ENCODE peak calls at places on chromosomes 6 and 20, in four cellular contexts. Y is GM13977, G is left ventricle myocardium inferior, T is activated gamma-delta T cell treated with Interleukin-2 at 50 U/mL for 16 hours. M is an unnamed sample.

GRCh38 chr6:25601797-25602679 is 50.0 kb upstream of the SCGN start:
- DNase-seq in Y (peak; percentile 40), G (no peak), T (no peak), M (no peak)

GRCh38 chr6:122222761-122223160 is 176.7 kb upstream of the HSF2 start:
- DNase-seq in Y (no peak), G (no peak), T (no peak), M (no peak)

GRCh38 chr6:136440187-136440582 is 110.0 kb downstream of the MAP7 start:
- DNase-seq in Y (no peak), G (no peak), T (no peak), M (no peak)

GRCh38 chr20:4573564-4574355 is 147.9 kb upstream of the PRND start:
- DNase-seq in Y (no peak), G (no peak), T (no peak), M (peak; percentile 39)

GRCh38 chr6:71410681-71411080 is 122.1 kb downstream of the OGFRL1 start:
- DNase-seq in Y (no peak), G (no peak), T (no peak), M (no peak)

GRCh38 chr6:10528170-10528981 is 7.2 kb downstream of the GCNT2 start:
- DNase-seq in Y (peak; percentile 41), G (no peak), T (no peak), M (no peak)

GRCh38 chr6:18308070-18308735 is 43.9 kb upstream of the DEK start:
- DNase-seq in Y (no peak), G (no peak), T (no peak), M (no peak)

GRCh38 chr6:150883521-150883920 is 18.0 kb downstream of the MTHFD1L start:
- DNase-seq in Y (no peak), G (no peak), T (no peak), M (no peak)

GRCh38 chr6:43578748-43579147 is 2.8 kb downstream of the POLH start:
- DNase-seq in Y (no peak), G (no peak), T (no peak), M (no peak)

GRCh38 chr6:13098808-13099570 is 229.3 kb downstream of the TBC1D7 start:
- DNase-seq in Y (peak; percentile 11), G (no peak), T (no peak), M (no peak)

GRCh38 chr6:37990762-37991525 is 171.4 kb downstream of the ZFAND3 start:
- DNase-seq in Y (no peak), G (no peak), T (no peak), M (no peak)

GRCh38 chr20:20448891-20449290 is 81.0 kb downstream of the INSM1 start:
- DNase-seq in Y (no peak), G (no peak), T (no peak), M (no peak)

GRCh38 chr6:36444470-36444869 is 1.7 kb downstream of the KCTD20 start:
- DNase-seq in Y (peak; percentile 15), G (no peak), T (no peak), M (peak; percentile 42)

GRCh38 chr6:52361347-52361944 is 505 bp upstream of the PAQR8 start:
- DNase-seq in Y (peak; percentile 55), G (peak; percentile 19), T (peak; percentile 18), M (no peak)

GRCh38 chr20:49661560-49662329 is 51.9 kb downstream of the B4GALT5 start:
- DNase-seq in Y (no peak), G (no peak), T (no peak), M (no peak)

GRCh38 chr20:5658897-5659296 is 91.3 kb upstream of the SHLD1 start:
- DNase-seq in Y (peak; percentile 66), G (peak; percentile 50), T (peak; percentile 7), M (no peak)

GRCh38 chr20:62702886-62703852 is 5.5 kb upstream of the NTSR1 start:
- DNase-seq in Y (no peak), G (no peak), T (peak; percentile 31), M (no peak)

GRCh38 chr6:33950891-33951889 is 147.4 kb upstream of the MLN start:
- DNase-seq in Y (no peak), G (no peak), T (no peak), M (no peak)

GRCh38 chr20:48002517-48002970 is 217.3 kb upstream of the SULF2 start:
- DNase-seq in Y (peak; percentile 59), G (no peak), T (no peak), M (no peak)

GRCh38 chr20:47274449-47275108 is 81.9 kb downstream of the ZMYND8 start:
- DNase-seq in Y (peak; percentile 87), G (no peak), T (no peak), M (no peak)

M was measured in esophagus muscularis mucosa.